ENCODE peak calls at places on chromosomes 3 and 15, in eight cellular contexts. F is RWPE1; Y is T47D; S is substantia nigra; G is stimulated activated effector memory CD8-positive, alpha-beta T cell treated with anti-CD3 and anti-CD28 coated beads, Interleukin-12 subunit alpha, Interleukin-12 subunit beta, amount 100 ng/mL, for 72 hours; X is ELF-1; N is H54; U is NB4. Z is an unnamed sample.

GRCh38 chr3:157542711-157543485 is 39.7 kb upstream of the VEPH1 start:
- DNase-seq in F (peak), Y (peak), S (no peak), G (no peak), X (peak), N (peak), U (no peak), Z (no peak)

GRCh38 chr15:35019401-35020327 is 31.6 kb upstream of the ZNF770 start:
- DNase-seq in F (no peak), Y (no peak), S (no peak), G (no peak), X (peak), N (no peak), U (no peak), Z (no peak)

GRCh38 chr3:42557849-42558248 is 23.9 kb downstream of the SEC22C start:
- DNase-seq in F (no peak), Y (no peak), S (no peak), G (no peak), X (peak), N (no peak), U (peak), Z (peak)

GRCh38 chr3:111610189-111610588 is 15.0 kb upstream of the ZBED2 start:
- DNase-seq in F (no peak), Y (no peak), S (no peak), G (no peak), X (no peak), N (no peak), U (no peak), Z (no peak)

GRCh38 chr15:96150277-96150676 is 180.2 kb upstream of the NR2F2 start:
- DNase-seq in F (no peak), Y (no peak), S (no peak), G (no peak), X (no peak), N (no peak), U (no peak), Z (no peak)

GRCh38 chr3:29245441-29245840 is 35.4 kb upstream of the RBMS3 start:
- DNase-seq in F (no peak), Y (no peak), S (no peak), G (no peak), X (no peak), N (no peak), U (no peak), Z (no peak)

GRCh38 chr3:23542079-23542478 is 263.7 kb upstream of the UBE2E1 start:
- DNase-seq in F (no peak), Y (no peak), S (no peak), G (no peak), X (no peak), N (no peak), U (no peak), Z (no peak)

GRCh38 chr3:69439683-69440270 is 53.9 kb upstream of the FRMD4B start:
- DNase-seq in F (no peak), Y (no peak), S (no peak), G (no peak), X (no peak), N (no peak), U (peak), Z (peak)

GRCh38 chr15:84863480-84864428 is 20.7 kb upstream of the SLC28A1 start:
- DNase-seq in F (no peak), Y (no peak), S (no peak), G (no peak), X (no peak), N (no peak), U (no peak), Z (no peak)

GRCh38 chr15:74332011-74332410 is 35.4 kb downstream of the CYP11A1 start:
- DNase-seq in F (no peak), Y (no peak), S (no peak), G (no peak), X (peak), N (no peak), U (no peak), Z (no peak)

GRCh38 chr15:70344666-70345065 is 246.9 kb upstream of the TLE3 start:
- DNase-seq in F (no peak), Y (no peak), S (no peak), G (no peak), X (no peak), N (no peak), U (no peak), Z (no peak)

GRCh38 chr3:16357698-16358097 is 92.7 kb downstream of the OXNAD1 start:
- DNase-seq in F (no peak), Y (no peak), S (peak), G (no peak), X (no peak), N (no peak), U (no peak), Z (no peak)

GRCh38 chr3:53166781-53167291 is 5.8 kb downstream of the PRKCD start:
- DNase-seq in F (no peak), Y (no peak), S (peak), G (no peak), X (no peak), N (peak), U (peak), Z (peak)

GRCh38 chr3:24305795-24306467 is 188.7 kb downstream of the THRB start:
- DNase-seq in F (no peak), Y (no peak), S (no peak), G (no peak), X (peak), N (no peak), U (no peak), Z (no peak)

GRCh38 chr15:99956022-99956775 is 223.0 kb upstream of the LYSMD4 start:
- DNase-seq in F (peak), Y (no peak), S (no peak), G (no peak), X (no peak), N (no peak), U (no peak), Z (no peak)

GRCh38 chr3:115626006-115626409 is 2.7 kb downstream of the GAP43 start:
- DNase-seq in F (no peak), Y (no peak), S (no peak), G (no peak), X (no peak), N (no peak), U (peak), Z (no peak)

GRCh38 chr3:13273604-13274105 is 146.5 kb downstream of the NUP210 start:
- DNase-seq in F (no peak), Y (no peak), S (no peak), G (no peak), X (no peak), N (no peak), U (peak), Z (no peak)

GRCh38 chr3:194682189-194682588 is 3.5 kb upstream of the FAM43A start:
- DNase-seq in F (no peak), Y (no peak), S (no peak), G (no peak), X (no peak), N (no peak), U (no peak), Z (no peak)

GRCh38 chr3:45940781-45941365 is 2.4 kb upstream of the CXCR6 start:
- DNase-seq in F (no peak), Y (no peak), S (no peak), G (no peak), X (no peak), N (no peak), U (no peak), Z (no peak)

GRCh38 chr3:134597390-134597975 is 53.3 kb downstream of the KY start:
- DNase-seq in F (peak), Y (no peak), S (no peak), G (no peak), X (peak), N (no peak), U (peak), Z (peak)

GRCh38 chr15:66293419-66294156 is at the start of gene DIS3L:
- DNase-seq in F (peak), Y (peak), S (peak), G (peak), X (peak), N (no peak), U (peak), Z (peak)

GRCh38 chr15:57662091-57662744 is 44.3 kb upstream of the POLR2M start:
- DNase-seq in F (no peak), Y (no peak), S (no peak), G (no peak), X (no peak), N (no peak), U (no peak), Z (no peak)